ENCODE peak calls at places on chromosomes 3 and 15, in ten cellular contexts. J is endothelial cell, K is fibroblast of pulmonary artery, A is Peyer's patch, B is A673, L is transverse colon, P is RWPE1, T is psoas muscle, U is kidney, V is stomach. C is an unnamed sample.

GRCh38 chr15:50181206-50181982 is 602 bp upstream of the SLC27A2 start:
- DNase-seq in U (no peak), J (no peak), L (no peak), T (no peak), V (no peak), K (no peak), B (no peak), A (no peak), P (no peak), C (no peak)

GRCh38 chr15:84888639-84889038 is 4.2 kb downstream of the SLC28A1 start:
- DNase-seq in A (no peak), V (no peak), T (no peak), U (no peak), K (no peak), J (no peak), L (no peak), P (no peak), B (no peak), C (no peak)

GRCh38 chr3:153350420-153350819 is 188.4 kb downstream of the RAP2B start:
- DNase-seq in P (peak), U (no peak), K (peak), A (no peak), J (no peak), T (no peak), B (no peak), V (no peak), L (no peak), C (no peak)

GRCh38 chr15:76342046-76342381 is 5.4 kb downstream of the ISL2 start:
- DNase-seq in L (no peak), U (no peak), J (no peak), A (no peak), T (no peak), B (no peak), P (no peak), K (no peak), V (no peak), C (no peak)

GRCh38 chr15:41713047-41713446 is 52.8 kb downstream of the MGA start:
- DNase-seq in B (no peak), L (peak), U (no peak), A (no peak), T (no peak), J (no peak), V (peak), K (peak), P (no peak), C (no peak)

GRCh38 chr15:78431955-78432354 is 6.1 kb upstream of the IREB2 start:
- DNase-seq in B (no peak), K (no peak), J (no peak), T (no peak), U (no peak), P (no peak), V (no peak), A (no peak), L (no peak), C (no peak)

GRCh38 chr3:38655708-38656300 is 6.3 kb upstream of the SCN5A start:
- DNase-seq in B (peak), L (no peak), T (no peak), K (peak), V (no peak), J (no peak), A (no peak), P (peak), U (no peak), C (no peak)

GRCh38 chr3:61841111-61841845 is 279.9 kb downstream of the PTPRG start:
- DNase-seq in L (no peak), B (no peak), P (no peak), J (no peak), T (no peak), A (no peak), V (no peak), K (peak), U (no peak), C (no peak)

GRCh38 chr15:80010131-80010673 is 39.2 kb upstream of the BCL2A1 start:
- DNase-seq in A (no peak), B (no peak), P (peak), L (no peak), V (no peak), U (no peak), T (no peak), K (peak), J (no peak), C (peak)

GRCh38 chr15:101489236-101489632 is 273 bp downstream of the PCSK6 start:
- DNase-seq in K (peak), B (peak), T (peak), A (peak), U (no peak), V (peak), P (peak), J (peak), L (peak), C (peak)

GRCh38 chr3:44248152-44248551 is 6.5 kb downstream of the TOPAZ1 start:
- DNase-seq in B (no peak), P (no peak), U (no peak), T (no peak), A (no peak), J (no peak), V (no peak), L (no peak), K (no peak), C (no peak)

GRCh38 chr3:133901083-133901482 is 5.4 kb upstream of the RAB6B start:
- DNase-seq in V (no peak), P (no peak), B (no peak), L (no peak), K (no peak), J (peak), U (no peak), A (no peak), T (no peak), C (no peak)

GRCh38 chr15:32781781-32782180 is 64.0 kb downstream of the GREM1 start:
- DNase-seq in J (no peak), U (no peak), P (no peak), V (no peak), B (no peak), K (no peak), L (no peak), T (no peak), A (no peak), C (no peak)

GRCh38 chr3:73433681-73434080 is 191.1 kb downstream of the PDZRN3 start:
- DNase-seq in K (no peak), U (no peak), A (no peak), J (no peak), T (no peak), B (peak), V (no peak), L (no peak), P (no peak), C (no peak)

GRCh38 chr3:14415501-14415900 is 13.1 kb downstream of the SLC6A6 start:
- DNase-seq in L (no peak), K (peak), J (no peak), U (no peak), B (no peak), T (no peak), A (no peak), P (peak), V (no peak), C (no peak)

GRCh38 chr15:36447373-36447772 is 132.1 kb upstream of the CDIN1 start:
- DNase-seq in P (no peak), T (no peak), V (no peak), A (no peak), B (no peak), K (no peak), U (no peak), J (no peak), L (no peak), C (no peak)
- TF ChIP-seq CTCF in P (no peak), T (no peak), V (no peak), A (no peak), B (no peak), K (no peak), U (no peak), J (no peak), L (no peak), C (no peak)

DNA sequence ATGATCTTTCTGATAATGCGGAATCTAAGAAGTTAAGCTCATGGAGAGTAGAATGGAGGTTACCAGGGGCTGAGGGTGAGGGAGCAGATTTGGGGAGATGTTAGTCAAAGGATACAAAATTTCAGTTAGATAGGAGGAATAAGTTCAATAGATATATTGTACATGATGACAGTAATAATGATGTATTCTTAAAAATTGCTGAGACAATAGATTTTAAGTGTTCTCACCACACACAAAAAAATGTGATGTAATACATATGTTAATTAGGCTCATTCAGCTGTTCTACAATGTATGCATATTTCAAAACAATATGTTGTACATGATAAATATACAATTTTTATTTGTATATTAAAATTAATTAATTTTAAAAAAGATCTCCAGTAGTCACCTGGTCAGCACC is 81.4 kb downstream of the PGPEP1L start:
- DNase-seq in J (no peak), B (no peak), K (no peak), T (no peak), A (no peak), U (no peak), V (no peak), L (no peak), P (no peak), C (no peak)
- TF ChIP-seq CTCF in J (no peak), B (no peak), K (no peak), T (no peak), A (no peak), U (no peak), V (no peak), L (no peak), P (no peak), C (no peak)

GRCh38 chr3:107982165-107982564 is 108.7 kb downstream of the CD47 start:
- DNase-seq in A (no peak), J (no peak), T (no peak), P (no peak), L (no peak), B (no peak), K (no peak), V (no peak), U (no peak), C (no peak)

GRCh38 chr3:107985496-107985895 is 105.3 kb downstream of the CD47 start:
- DNase-seq in V (no peak), B (peak), J (no peak), K (no peak), A (no peak), U (no peak), L (no peak), T (no peak), P (no peak), C (peak)

GRCh38 chr3:107986505-107986904 is 104.3 kb downstream of the CD47 start:
- DNase-seq in U (no peak), J (no peak), T (no peak), V (no peak), K (peak), P (no peak), B (no peak), A (no peak), L (no peak), C (no peak)

GRCh38 chr3:107981471-107982111 is 109.2 kb downstream of the CD47 start:
- DNase-seq in K (no peak), J (peak), T (peak), B (no peak), L (no peak), A (no peak), P (no peak), U (no peak), V (no peak), C (no peak)

DNA sequence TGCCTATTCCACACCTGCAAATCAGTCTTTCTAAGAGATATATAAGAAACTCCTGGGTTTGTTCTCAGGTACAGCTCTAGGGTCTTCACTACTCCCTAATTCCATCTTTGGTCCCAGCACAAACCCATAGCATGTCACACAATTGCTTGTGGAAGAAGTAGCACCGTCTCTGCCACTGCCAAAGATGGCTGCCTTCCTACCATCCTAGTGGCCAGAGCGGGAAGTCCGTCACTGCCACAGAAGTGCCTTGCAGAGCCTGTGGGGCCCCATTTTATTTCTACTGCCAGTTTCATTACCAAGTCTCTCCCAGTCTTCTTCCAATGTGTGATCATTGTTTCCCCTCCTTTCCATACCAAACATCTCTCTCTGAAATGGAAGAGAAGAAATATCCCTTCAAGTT is 107.6 kb downstream of the CD47 start:
- DNase-seq in V (no peak), U (no peak), A (no peak), J (no peak), P (no peak), L (no peak), T (no peak), B (no peak), K (no peak), C (no peak)
- TF ChIP-seq CTCF in V (no peak), U (no peak), A (no peak), J (no peak), P (no peak), L (no peak), T (no peak), B (peak), K (no peak), C (no peak)

GRCh38 chr15:82177291-82178010 is 85.1 kb downstream of the EFL1 start:
- DNase-seq in K (peak), B (no peak), A (no peak), T (no peak), P (no peak), U (no peak), V (no peak), J (no peak), L (no peak), C (no peak)
- TF ChIP-seq CTCF in K (no peak), B (no peak), A (no peak), T (no peak), P (no peak), U (no peak), V (no peak), J (no peak), L (no peak), C (no peak)

DNA sequence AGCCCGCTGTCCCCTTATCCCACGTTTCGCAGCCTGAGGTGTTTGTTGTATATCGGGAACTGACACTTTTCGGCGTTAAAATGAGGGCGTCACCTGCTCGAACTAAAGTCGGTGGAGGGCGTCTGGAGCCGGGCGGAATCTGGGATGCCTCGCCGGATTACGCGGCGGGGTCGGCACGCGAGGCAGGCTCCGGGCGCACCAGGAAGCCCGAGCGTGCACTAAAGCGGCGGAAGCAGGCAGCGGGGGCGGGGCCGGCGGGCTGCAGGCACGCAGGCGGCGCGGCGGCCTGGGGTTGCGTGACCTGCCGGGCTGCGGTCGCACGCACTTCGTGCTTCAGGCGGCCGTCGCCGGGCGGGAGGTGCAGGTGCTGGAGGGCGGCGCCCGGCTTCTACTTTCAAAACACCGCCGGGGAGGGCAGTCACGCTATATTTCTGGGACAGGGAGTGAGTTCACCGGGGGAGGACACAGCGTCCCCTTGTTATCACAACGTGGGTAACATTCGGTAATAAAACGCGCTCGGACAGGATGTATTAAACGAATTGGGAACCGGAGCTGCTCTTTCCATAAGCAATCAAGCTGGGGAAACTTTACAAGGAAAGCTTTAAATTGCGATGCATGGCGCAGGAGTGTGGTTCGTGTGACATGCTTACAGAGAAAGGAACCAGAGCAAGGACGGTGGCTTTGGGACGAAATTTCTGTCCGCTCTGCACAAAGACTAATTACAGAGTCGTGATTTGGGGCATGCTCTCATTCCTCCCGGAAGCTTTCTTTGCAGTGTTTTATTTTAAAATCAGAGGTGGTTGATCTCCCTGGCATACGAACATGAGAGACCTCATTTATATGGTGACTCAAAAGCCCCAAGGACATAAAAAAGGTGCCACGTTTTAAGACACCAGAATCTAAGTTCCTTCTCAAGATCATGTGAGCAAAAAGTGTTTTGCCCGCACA is 9.1 kb upstream of the LEKR1 start:
- DNase-seq in A (peak), L (peak), P (peak), K (peak), T (peak), U (peak), B (peak), J (peak), V (peak), C (peak)
- TF ChIP-seq CTCF in A (peak), L (no peak), P (no peak), K (peak), T (no peak), U (peak), B (no peak), J (no peak), V (no peak), C (no peak)

DNA sequence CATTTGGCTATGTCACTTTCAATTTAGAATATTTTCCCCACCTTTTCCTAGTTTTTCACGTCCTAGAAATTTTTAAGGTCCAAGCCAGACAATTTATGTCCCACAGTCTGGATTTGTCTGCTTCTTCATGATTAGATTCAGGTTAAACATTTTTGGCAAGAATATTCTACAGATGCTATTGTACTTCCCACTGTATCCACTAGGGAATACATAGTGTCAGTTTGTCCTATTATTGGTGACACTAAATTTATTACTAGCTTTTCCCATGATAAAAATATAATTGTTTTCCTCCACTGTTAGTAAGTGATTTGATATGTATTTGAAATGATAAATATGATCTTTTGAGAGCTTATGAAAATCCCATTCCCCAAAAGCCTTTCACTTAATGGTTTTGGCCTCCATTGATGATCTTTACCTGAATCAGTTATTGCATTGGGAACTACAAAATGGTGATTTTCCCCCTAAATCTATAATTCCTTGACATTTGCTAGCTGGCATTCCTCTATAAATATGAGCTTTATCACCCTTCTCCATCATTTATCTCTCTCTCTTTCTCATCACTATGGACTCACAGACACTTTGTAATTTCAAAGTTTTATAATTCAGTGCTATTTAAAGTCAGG is 8.3 kb downstream of the ARL14 start:
- DNase-seq in V (no peak), K (no peak), L (no peak), J (no peak), U (no peak), T (no peak), A (no peak), B (no peak), P (no peak), C (no peak)
- TF ChIP-seq CTCF in V (no peak), K (peak), L (peak), J (peak), U (no peak), T (peak), A (peak), B (peak), P (peak), C (peak)

GRCh38 chr15:63166219-63166618 is 8.9 kb upstream of the RPS27L start:
- DNase-seq in J (no peak), P (no peak), L (no peak), V (no peak), B (peak), T (no peak), A (no peak), K (peak), U (no peak), C (no peak)
- TF ChIP-seq CTCF in J (no peak), P (no peak), L (no peak), V (no peak), B (peak), T (no peak), A (peak), K (peak), U (peak), C (no peak)